ENCODE peak calls at places on chromosomes 12 and 14, in ten cellular contexts. One of them, this sample, is unnamed. For H3K9me3, the result is how much of the 10 kb centered on the place peaks cover.

GRCh38 chr14:30966415-30967363 is 58.8 kb upstream of the AP4S1 start:
- DNase-seq in Karpas-422: no peak
- DNase-seq in tibial artery: no peak
- DNase-seq in aorta: no peak
- DNase-seq in right cardiac atrium: no peak
- DNase-seq in BE2C: no peak
- DNase-seq in adipocyte: no peak
- DNase-seq in CD4-positive, alpha-beta T cell: no peak
- DNase-seq in left ventricle myocardium inferior: no peak
- DNase-seq in left lung: no peak
- DNase-seq in this sample: no peak

GRCh38 chr12:27866382-27867101 is 86.5 kb upstream of the MANSC4 start:
- DNase-seq in adipocyte: peak
- DNase-seq in left ventricle myocardium inferior: no peak
- DNase-seq in right cardiac atrium: no peak
- DNase-seq in tibial artery: no peak
- DNase-seq in left lung: no peak
- DNase-seq in Karpas-422: no peak
- DNase-seq in BE2C: no peak
- DNase-seq in CD4-positive, alpha-beta T cell: no peak
- DNase-seq in aorta: peak
- DNase-seq in this sample: no peak

GRCh38 chr12:111581434-111582132 is 17.5 kb downstream of the ATXN2 start:
- DNase-seq in left lung: no peak
- DNase-seq in Karpas-422: no peak
- DNase-seq in CD4-positive, alpha-beta T cell: no peak
- DNase-seq in BE2C: no peak
- DNase-seq in adipocyte: no peak
- DNase-seq in right cardiac atrium: no peak
- DNase-seq in tibial artery: no peak
- DNase-seq in left ventricle myocardium inferior: no peak
- DNase-seq in aorta: no peak
- DNase-seq in this sample: peak

GRCh38 chr12:65685514-65685913 is 138.8 kb upstream of the HMGA2 start:
- DNase-seq in left lung: no peak
- DNase-seq in aorta: no peak
- DNase-seq in BE2C: no peak
- DNase-seq in tibial artery: no peak
- DNase-seq in Karpas-422: peak
- DNase-seq in left ventricle myocardium inferior: no peak
- DNase-seq in CD4-positive, alpha-beta T cell: no peak
- DNase-seq in adipocyte: peak
- DNase-seq in right cardiac atrium: no peak
- DNase-seq in this sample: no peak

GRCh38 chr12:117069926-117070900 is 29.0 kb downstream of the TESC start:
- DNase-seq in CD4-positive, alpha-beta T cell: no peak
- DNase-seq in right cardiac atrium: no peak
- DNase-seq in adipocyte: no peak
- DNase-seq in BE2C: no peak
- DNase-seq in aorta: peak
- DNase-seq in left lung: peak
- DNase-seq in left ventricle myocardium inferior: no peak
- DNase-seq in Karpas-422: no peak
- DNase-seq in tibial artery: no peak
- DNase-seq in this sample: peak

GRCh38 chr12:45214739-45215418 is 1.0 kb upstream of the ANO6 start:
- DNase-seq in adipocyte: peak
- DNase-seq in Karpas-422: no peak
- DNase-seq in CD4-positive, alpha-beta T cell: no peak
- DNase-seq in tibial artery: no peak
- DNase-seq in aorta: no peak
- DNase-seq in left ventricle myocardium inferior: no peak
- DNase-seq in left lung: no peak
- DNase-seq in right cardiac atrium: no peak
- DNase-seq in BE2C: no peak
- DNase-seq in this sample: no peak

GRCh38 chr14:50631408-50631821 is 36.7 kb downstream of the SAV1 start:
- DNase-seq in adipocyte: no peak
- DNase-seq in BE2C: no peak
- DNase-seq in Karpas-422: no peak
- DNase-seq in aorta: no peak
- DNase-seq in left lung: no peak
- DNase-seq in CD4-positive, alpha-beta T cell: no peak
- DNase-seq in right cardiac atrium: no peak
- DNase-seq in left ventricle myocardium inferior: no peak
- DNase-seq in tibial artery: no peak
- DNase-seq in this sample: no peak

GRCh38 chr14:73235531-73236155 is 1.7 kb upstream of the PAPLN start:
- DNase-seq in left ventricle myocardium inferior: no peak
- DNase-seq in CD4-positive, alpha-beta T cell: no peak
- DNase-seq in BE2C: no peak
- DNase-seq in right cardiac atrium: no peak
- DNase-seq in left lung: no peak
- DNase-seq in Karpas-422: peak
- DNase-seq in tibial artery: peak
- DNase-seq in aorta: no peak
- DNase-seq in adipocyte: no peak
- DNase-seq in this sample: peak

GRCh38 chr12:122928033-122928890 is 32.3 kb upstream of the VPS37B start:
- DNase-seq in left lung: no peak
- DNase-seq in adipocyte: no peak
- DNase-seq in left ventricle myocardium inferior: no peak
- DNase-seq in CD4-positive, alpha-beta T cell: no peak
- DNase-seq in tibial artery: no peak
- DNase-seq in aorta: no peak
- DNase-seq in Karpas-422: no peak
- DNase-seq in right cardiac atrium: no peak
- DNase-seq in BE2C: no peak
- DNase-seq in this sample: no peak

GRCh38 chr14:33475623-33476022 is 475.3 kb downstream of the EGLN3 start:
- DNase-seq in BE2C: peak
- DNase-seq in aorta: no peak
- DNase-seq in tibial artery: peak
- DNase-seq in left ventricle myocardium inferior: no peak
- DNase-seq in left lung: no peak
- DNase-seq in right cardiac atrium: peak
- DNase-seq in CD4-positive, alpha-beta T cell: no peak
- DNase-seq in adipocyte: peak
- DNase-seq in Karpas-422: peak
- DNase-seq in this sample: peak

GRCh38 chr14:92121670-92122350 is at the start of the genes CPSF2 and NDUFB1:
- DNase-seq in adipocyte: peak
- DNase-seq in Karpas-422: peak
- DNase-seq in aorta: peak
- DNase-seq in left ventricle myocardium inferior: peak
- DNase-seq in BE2C: peak
- DNase-seq in CD4-positive, alpha-beta T cell: peak
- DNase-seq in left lung: peak
- DNase-seq in right cardiac atrium: peak
- DNase-seq in tibial artery: peak
- DNase-seq in this sample: peak

GRCh38 chr12:97182719-97183118 is 275.7 kb downstream of the NEDD1 start:
- DNase-seq in CD4-positive, alpha-beta T cell: no peak
- DNase-seq in left lung: no peak
- DNase-seq in tibial artery: no peak
- DNase-seq in right cardiac atrium: no peak
- DNase-seq in left ventricle myocardium inferior: no peak
- DNase-seq in aorta: no peak
- DNase-seq in BE2C: no peak
- DNase-seq in Karpas-422: no peak
- DNase-seq in adipocyte: no peak
- DNase-seq in this sample: no peak

GRCh38 chr12:62963642-62964041 is 28.7 kb upstream of the PPM1H start:
- DNase-seq in Karpas-422: no peak
- DNase-seq in CD4-positive, alpha-beta T cell: no peak
- DNase-seq in left ventricle myocardium inferior: no peak
- DNase-seq in right cardiac atrium: no peak
- DNase-seq in adipocyte: no peak
- DNase-seq in aorta: no peak
- DNase-seq in tibial artery: no peak
- DNase-seq in BE2C: no peak
- DNase-seq in left lung: no peak
- DNase-seq in this sample: no peak

GRCh38 chr12:102676812-102677211 is 196.4 kb upstream of the IGF1 start:
- DNase-seq in left ventricle myocardium inferior: no peak
- DNase-seq in tibial artery: no peak
- DNase-seq in CD4-positive, alpha-beta T cell: no peak
- DNase-seq in aorta: no peak
- DNase-seq in left lung: no peak
- DNase-seq in right cardiac atrium: no peak
- DNase-seq in BE2C: no peak
- DNase-seq in adipocyte: no peak
- DNase-seq in Karpas-422: no peak
- DNase-seq in this sample: no peak

GRCh38 chr12:102675672-102676071 is 195.3 kb upstream of the IGF1 start:
- DNase-seq in aorta: no peak
- DNase-seq in Karpas-422: no peak
- DNase-seq in right cardiac atrium: no peak
- DNase-seq in tibial artery: no peak
- DNase-seq in BE2C: no peak
- DNase-seq in CD4-positive, alpha-beta T cell: no peak
- DNase-seq in left lung: no peak
- DNase-seq in adipocyte: peak
- DNase-seq in left ventricle myocardium inferior: no peak
- DNase-seq in this sample: no peak

GRCh38 chr12:102669056-102669455 is 188.7 kb upstream of the IGF1 start:
- DNase-seq in tibial artery: no peak
- DNase-seq in Karpas-422: no peak
- DNase-seq in right cardiac atrium: no peak
- DNase-seq in adipocyte: no peak
- DNase-seq in BE2C: no peak
- DNase-seq in left lung: no peak
- DNase-seq in left ventricle myocardium inferior: no peak
- DNase-seq in aorta: no peak
- DNase-seq in CD4-positive, alpha-beta T cell: no peak
- DNase-seq in this sample: no peak

GRCh38 chr12:102673606-102674005 is 193.2 kb upstream of the IGF1 start:
- DNase-seq in left lung: no peak
- DNase-seq in left ventricle myocardium inferior: no peak
- DNase-seq in Karpas-422: no peak
- DNase-seq in aorta: no peak
- DNase-seq in adipocyte: no peak
- DNase-seq in BE2C: no peak
- DNase-seq in right cardiac atrium: no peak
- DNase-seq in tibial artery: no peak
- DNase-seq in CD4-positive, alpha-beta T cell: no peak
- DNase-seq in this sample: no peak
- H3K9me3 ChIP-seq in left lung: under half
- H3K9me3 ChIP-seq in left ventricle myocardium inferior: under half
- H3K9me3 ChIP-seq in Karpas-422: under half
- H3K9me3 ChIP-seq in aorta: under half
- H3K9me3 ChIP-seq in adipocyte: under half
- H3K9me3 ChIP-seq in BE2C: under half
- H3K9me3 ChIP-seq in right cardiac atrium: under half
- H3K9me3 ChIP-seq in tibial artery: under half
- H3K9me3 ChIP-seq in CD4-positive, alpha-beta T cell: under half
- H3K9me3 ChIP-seq in this sample: under half

DNA sequence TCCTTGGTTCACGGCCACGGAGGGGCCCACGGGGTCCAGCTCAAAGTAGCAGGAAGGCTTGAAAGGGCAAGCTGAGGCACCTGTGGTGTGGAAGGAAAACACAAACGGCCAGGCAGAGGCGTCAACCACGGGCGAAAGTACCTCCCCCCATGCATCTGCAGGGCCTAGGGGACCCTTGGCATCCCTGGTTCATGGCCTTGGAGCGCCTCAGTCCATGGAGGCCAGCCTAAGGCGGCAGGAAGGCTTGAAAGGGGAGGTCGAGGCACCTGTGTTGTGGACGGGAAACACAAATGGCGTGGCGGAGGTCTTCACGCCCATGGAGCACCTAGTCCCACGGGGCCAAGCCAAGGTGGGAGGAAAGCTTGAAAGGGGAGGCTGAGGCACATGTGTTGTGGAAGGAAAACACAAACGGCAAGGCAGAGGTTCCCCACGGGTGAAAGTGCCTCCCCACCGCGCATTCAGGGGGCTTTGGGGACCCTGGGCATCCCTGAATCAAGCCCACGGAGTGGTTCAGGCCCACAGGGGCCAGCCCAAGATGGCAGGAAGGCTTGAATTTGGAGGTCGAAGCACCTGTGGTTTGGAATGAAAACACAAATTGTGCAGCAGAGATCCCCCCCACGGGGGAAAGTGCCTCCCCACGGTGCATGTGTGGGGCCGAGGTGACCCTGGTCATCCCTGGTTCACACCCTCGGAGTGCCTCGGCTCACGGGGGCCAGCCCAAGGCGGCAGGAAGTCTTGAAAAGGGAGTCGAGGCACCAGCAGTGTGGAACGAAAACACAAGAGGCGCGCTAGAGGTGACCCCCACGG is 380.8 kb downstream of the ALG10 start:
- DNase-seq in Karpas-422: no peak
- DNase-seq in BE2C: peak
- DNase-seq in tibial artery: peak
- DNase-seq in left ventricle myocardium inferior: peak
- DNase-seq in right cardiac atrium: no peak
- DNase-seq in left lung: peak
- DNase-seq in CD4-positive, alpha-beta T cell: no peak
- DNase-seq in aorta: peak
- DNase-seq in adipocyte: no peak
- DNase-seq in this sample: peak
- H3K9me3 ChIP-seq in Karpas-422: under half
- H3K9me3 ChIP-seq in BE2C: under half
- H3K9me3 ChIP-seq in tibial artery: half or more
- H3K9me3 ChIP-seq in left ventricle myocardium inferior: half or more
- H3K9me3 ChIP-seq in right cardiac atrium: under half
- H3K9me3 ChIP-seq in left lung: under half
- H3K9me3 ChIP-seq in CD4-positive, alpha-beta T cell: under half
- H3K9me3 ChIP-seq in aorta: under half
- H3K9me3 ChIP-seq in adipocyte: under half
- H3K9me3 ChIP-seq in this sample: under half

GRCh38 chr12:76518699-76519098 is 40.9 kb downstream of the OSBPL8 start:
- DNase-seq in Karpas-422: no peak
- DNase-seq in BE2C: no peak
- DNase-seq in adipocyte: no peak
- DNase-seq in aorta: no peak
- DNase-seq in left lung: no peak
- DNase-seq in CD4-positive, alpha-beta T cell: no peak
- DNase-seq in right cardiac atrium: no peak
- DNase-seq in tibial artery: no peak
- DNase-seq in left ventricle myocardium inferior: no peak
- DNase-seq in this sample: peak
- H3K9me3 ChIP-seq in Karpas-422: under half
- H3K9me3 ChIP-seq in BE2C: under half
- H3K9me3 ChIP-seq in adipocyte: under half
- H3K9me3 ChIP-seq in aorta: under half
- H3K9me3 ChIP-seq in left lung: under half
- H3K9me3 ChIP-seq in CD4-positive, alpha-beta T cell: under half
- H3K9me3 ChIP-seq in right cardiac atrium: under half
- H3K9me3 ChIP-seq in tibial artery: under half
- H3K9me3 ChIP-seq in left ventricle myocardium inferior: under half
- H3K9me3 ChIP-seq in this sample: under half

DNA sequence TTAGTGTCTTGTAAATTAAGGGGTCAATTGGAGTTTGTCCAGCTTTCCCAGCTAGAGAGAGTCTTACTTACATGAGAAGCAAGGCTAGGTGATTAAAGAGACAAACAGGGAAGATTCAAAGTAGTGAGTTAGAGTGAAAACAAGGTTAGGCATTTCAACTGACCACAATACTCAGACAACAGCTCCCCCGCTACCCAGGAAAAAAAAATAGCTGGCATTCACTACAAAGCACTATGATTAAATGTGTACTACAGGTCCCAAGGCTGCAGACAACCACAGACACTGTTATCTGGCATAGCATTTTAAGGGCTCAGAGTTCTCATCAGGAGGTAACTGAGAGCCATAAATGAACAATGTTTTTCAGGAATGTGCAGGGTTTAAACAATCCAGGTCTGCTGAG is 680.9 kb downstream of the TMEM121 start:
- DNase-seq in aorta: no peak
- DNase-seq in adipocyte: no peak
- DNase-seq in BE2C: no peak
- DNase-seq in left lung: no peak
- DNase-seq in left ventricle myocardium inferior: no peak
- DNase-seq in CD4-positive, alpha-beta T cell: no peak
- DNase-seq in right cardiac atrium: no peak
- DNase-seq in Karpas-422: no peak
- DNase-seq in tibial artery: no peak
- DNase-seq in this sample: no peak
- H3K9me3 ChIP-seq in aorta: under half
- H3K9me3 ChIP-seq in adipocyte: under half
- H3K9me3 ChIP-seq in BE2C: under half
- H3K9me3 ChIP-seq in left lung: under half
- H3K9me3 ChIP-seq in left ventricle myocardium inferior: under half
- H3K9me3 ChIP-seq in CD4-positive, alpha-beta T cell: under half
- H3K9me3 ChIP-seq in right cardiac atrium: under half
- H3K9me3 ChIP-seq in Karpas-422: under half
- H3K9me3 ChIP-seq in tibial artery: under half
- H3K9me3 ChIP-seq in this sample: half or more

This sample was measured in endodermal cell.